ENCODE peak calls at places on chromosomes 2 and 18, in six cellular contexts. One of them, this sample, is unnamed.

GRCh38 chr2:2743164-2743571 is 412.1 kb upstream of the MYT1L start:
- DNase-seq in HepG2: no peak
- DNase-seq in GM12878: no peak
- DNase-seq in GM12891: no peak
- DNase-seq in H1: no peak
- DNase-seq in K562: no peak
- DNase-seq in this sample: no peak

GRCh38 chr2:71380665-71381064 is 49.1 kb downstream of the ZNF638 start:
- DNase-seq in HepG2: no peak
- DNase-seq in GM12878: no peak
- DNase-seq in GM12891: no peak
- DNase-seq in H1: no peak
- DNase-seq in K562: no peak
- DNase-seq in this sample: no peak

GRCh38 chr2:187549951-187550555 is 4.2 kb downstream of the TFPI start:
- DNase-seq in HepG2: peak
- DNase-seq in GM12878: no peak
- DNase-seq in GM12891: no peak
- DNase-seq in H1: no peak
- DNase-seq in K562: no peak
- DNase-seq in this sample: no peak

GRCh38 chr2:226514895-226515294 is 284.7 kb downstream of the IRS1 start:
- DNase-seq in HepG2: no peak
- DNase-seq in GM12878: no peak
- DNase-seq in GM12891: no peak
- DNase-seq in H1: no peak
- DNase-seq in K562: no peak
- DNase-seq in this sample: no peak

GRCh38 chr2:201807452-201807980 is 1.2 kb downstream of the CDK15 start:
- DNase-seq in HepG2: no peak
- DNase-seq in GM12878: no peak
- DNase-seq in GM12891: no peak
- DNase-seq in H1: no peak
- DNase-seq in K562: no peak
- DNase-seq in this sample: no peak

GRCh38 chr2:96914332-96914731 is 44.5 kb upstream of the SEMA4C start:
- DNase-seq in HepG2: no peak
- DNase-seq in GM12878: no peak
- DNase-seq in GM12891: no peak
- DNase-seq in H1: no peak
- DNase-seq in K562: no peak
- DNase-seq in this sample: no peak

GRCh38 chr2:226970362-226970761 is 134.5 kb downstream of the RHBDD1 start:
- DNase-seq in HepG2: no peak
- DNase-seq in GM12878: no peak
- DNase-seq in GM12891: no peak
- DNase-seq in H1: no peak
- DNase-seq in K562: no peak
- DNase-seq in this sample: no peak

GRCh38 chr18:79305976-79306375 is 89.8 kb upstream of the NFATC1 start:
- DNase-seq in HepG2: no peak
- DNase-seq in GM12878: no peak
- DNase-seq in GM12891: no peak
- DNase-seq in H1: no peak
- DNase-seq in K562: no peak
- DNase-seq in this sample: no peak

GRCh38 chr2:113709022-113709421 is 47.4 kb downstream of the SLC35F5 start:
- DNase-seq in HepG2: no peak
- DNase-seq in GM12878: no peak
- DNase-seq in GM12891: no peak
- DNase-seq in H1: no peak
- DNase-seq in K562: no peak
- DNase-seq in this sample: no peak

GRCh38 chr18:79117791-79118190 is 48.6 kb downstream of the ATP9B start:
- DNase-seq in HepG2: no peak
- DNase-seq in GM12878: no peak
- DNase-seq in GM12891: no peak
- DNase-seq in H1: no peak
- DNase-seq in K562: no peak
- DNase-seq in this sample: no peak

GRCh38 chr2:46858697-46859080 is 56.9 kb downstream of the MCFD2 start:
- DNase-seq in HepG2: no peak
- DNase-seq in GM12878: no peak
- DNase-seq in GM12891: no peak
- DNase-seq in H1: no peak
- DNase-seq in K562: no peak
- DNase-seq in this sample: no peak

GRCh38 chr2:9095690-9096089 is 92.2 kb upstream of the MBOAT2 start:
- DNase-seq in HepG2: no peak
- DNase-seq in GM12878: no peak
- DNase-seq in GM12891: no peak
- DNase-seq in H1: no peak
- DNase-seq in K562: no peak
- DNase-seq in this sample: no peak

GRCh38 chr2:105541189-105542050 is 142.6 kb upstream of the FHL2 start:
- DNase-seq in HepG2: no peak
- DNase-seq in GM12878: no peak
- DNase-seq in GM12891: no peak
- DNase-seq in H1: no peak
- DNase-seq in K562: no peak
- DNase-seq in this sample: no peak

GRCh38 chr2:120776649-120777048 is 41.0 kb downstream of the GLI2 start:
- DNase-seq in HepG2: no peak
- DNase-seq in GM12878: no peak
- DNase-seq in GM12891: no peak
- DNase-seq in H1: no peak
- DNase-seq in K562: no peak
- DNase-seq in this sample: no peak

GRCh38 chr2:84458436-84459027 is 548 bp downstream of the SUCLG1 start:
- DNase-seq in HepG2: peak
- DNase-seq in GM12878: no peak
- DNase-seq in GM12891: no peak
- DNase-seq in H1: no peak
- DNase-seq in K562: peak
- DNase-seq in this sample: peak

GRCh38 chr2:137380610-137381009 is 583.7 kb upstream of the HNMT start:
- DNase-seq in HepG2: no peak
- DNase-seq in GM12878: no peak
- DNase-seq in GM12891: no peak
- DNase-seq in H1: no peak
- DNase-seq in K562: no peak
- DNase-seq in this sample: no peak

GRCh38 chr2:74499940-74500577 is 656 bp upstream of the LBX2 start:
- DNase-seq in HepG2: no peak
- DNase-seq in GM12878: no peak
- DNase-seq in GM12891: no peak
- DNase-seq in H1: no peak
- DNase-seq in K562: no peak
- DNase-seq in this sample: no peak

GRCh38 chr2:888211-888801 is 62.3 kb upstream of the SNTG2 start:
- DNase-seq in HepG2: no peak
- DNase-seq in GM12878: no peak
- DNase-seq in GM12891: no peak
- DNase-seq in H1: no peak
- DNase-seq in K562: no peak
- DNase-seq in this sample: no peak

GRCh38 chr2:30978044-30978443 is 160.2 kb downstream of the GALNT14 start:
- DNase-seq in HepG2: no peak
- DNase-seq in GM12878: no peak
- DNase-seq in GM12891: no peak
- DNase-seq in H1: no peak
- DNase-seq in K562: no peak
- DNase-seq in this sample: no peak

GRCh38 chr2:55879976-55880375 is 43.6 kb downstream of the EFEMP1 start:
- DNase-seq in HepG2: no peak
- DNase-seq in GM12878: no peak
- DNase-seq in GM12891: no peak
- DNase-seq in H1: no peak
- DNase-seq in K562: no peak
- DNase-seq in this sample: no peak

GRCh38 chr18:58970943-58971799 is 106.5 kb downstream of the ZNF532 start:
- DNase-seq in HepG2: no peak
- DNase-seq in GM12878: peak
- DNase-seq in GM12891: no peak
- DNase-seq in H1: no peak
- DNase-seq in K562: no peak
- DNase-seq in this sample: no peak

GRCh38 chr2:203623616-203624015 is 82.8 kb upstream of the CD28 start:
- DNase-seq in HepG2: no peak
- DNase-seq in GM12878: no peak
- DNase-seq in GM12891: no peak
- DNase-seq in H1: no peak
- DNase-seq in K562: no peak
- DNase-seq in this sample: no peak

GRCh38 chr2:237602409-237602808 is 11.9 kb upstream of the RAB17 start:
- DNase-seq in HepG2: no peak
- DNase-seq in GM12878: no peak
- DNase-seq in GM12891: no peak
- DNase-seq in H1: no peak
- DNase-seq in K562: no peak
- DNase-seq in this sample: no peak

GRCh38 chr2:237603049-237603717 is 12.6 kb upstream of the RAB17 start:
- DNase-seq in HepG2: no peak
- DNase-seq in GM12878: no peak
- DNase-seq in GM12891: no peak
- DNase-seq in H1: no peak
- DNase-seq in K562: no peak
- DNase-seq in this sample: no peak

GRCh38 chr2:237604960-237605359 is 14.4 kb upstream of the RAB17 start:
- DNase-seq in HepG2: peak
- DNase-seq in GM12878: no peak
- DNase-seq in GM12891: no peak
- DNase-seq in H1: no peak
- DNase-seq in K562: no peak
- DNase-seq in this sample: no peak

GRCh38 chr2:237604391-237604790 is 13.9 kb upstream of the RAB17 start:
- DNase-seq in HepG2: no peak
- DNase-seq in GM12878: no peak
- DNase-seq in GM12891: no peak
- DNase-seq in H1: no peak
- DNase-seq in K562: no peak
- DNase-seq in this sample: no peak

DNA sequence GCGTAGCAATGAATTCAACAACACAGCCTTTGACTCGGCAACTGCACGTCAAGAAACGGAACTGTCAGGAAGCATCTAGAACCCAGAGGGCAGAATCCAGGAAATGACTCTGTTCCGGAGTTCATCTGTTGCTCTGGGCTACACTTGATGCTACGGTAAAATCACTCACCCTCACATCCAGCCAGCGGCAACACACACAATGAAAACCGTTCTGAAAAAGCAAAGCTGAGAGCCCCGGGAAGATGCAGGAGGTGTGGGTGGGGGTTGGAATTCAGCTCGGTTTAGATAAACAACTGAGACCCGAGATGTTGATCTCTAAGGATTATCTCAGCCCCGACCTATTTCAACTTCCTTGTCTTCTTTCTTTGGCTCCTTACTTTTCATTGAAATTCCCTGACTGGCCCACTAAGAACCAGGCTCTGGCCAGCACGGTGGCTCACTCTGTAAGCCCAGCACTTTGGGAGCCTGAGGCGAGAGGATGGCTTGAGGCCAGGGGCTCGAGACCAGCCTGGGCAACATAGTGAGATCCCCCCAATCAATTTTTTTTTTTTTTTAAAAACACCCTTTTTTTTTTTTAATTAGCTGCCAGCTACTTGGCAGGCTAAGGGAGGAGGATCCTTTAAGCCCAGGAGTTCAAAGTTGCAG is 13.3 kb upstream of the RAB17 start:
- DNase-seq in HepG2: peak
- DNase-seq in GM12878: peak
- DNase-seq in GM12891: peak
- DNase-seq in H1: no peak
- DNase-seq in K562: no peak
- DNase-seq in this sample: peak
- TF ChIP-seq POLR2A in HepG2: no peak
- TF ChIP-seq POLR2A in GM12878: no peak
- TF ChIP-seq POLR2A in GM12891: no peak
- TF ChIP-seq POLR2A in H1: no peak
- TF ChIP-seq POLR2A in K562: no peak
- TF ChIP-seq POLR2A in this sample: no peak

DNA sequence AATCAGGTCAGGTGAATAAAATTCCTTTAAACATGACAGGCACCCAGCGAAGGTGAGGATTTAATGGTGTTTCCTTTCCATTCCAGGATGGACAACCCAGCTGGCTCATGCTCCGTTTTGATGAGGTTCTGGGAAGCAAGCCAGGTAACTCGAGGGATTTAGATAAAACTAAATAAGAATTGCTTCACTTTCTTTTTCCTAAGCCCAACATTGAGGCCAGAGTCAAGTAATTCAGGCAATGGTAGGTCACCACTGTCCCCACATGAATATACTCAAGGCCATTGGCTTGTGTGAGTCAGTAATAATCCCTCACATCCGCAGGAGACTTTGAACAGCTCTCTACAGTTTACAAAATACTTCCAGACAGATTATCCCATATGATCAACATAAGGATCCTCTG is 16.2 kb upstream of the LRATD1 start:
- DNase-seq in HepG2: peak
- DNase-seq in GM12878: no peak
- DNase-seq in GM12891: no peak
- DNase-seq in H1: no peak
- DNase-seq in K562: no peak
- DNase-seq in this sample: no peak
- TF ChIP-seq TAF1 in HepG2: no peak
- TF ChIP-seq TAF1 in GM12878: no peak
- TF ChIP-seq TAF1 in GM12891: no peak
- TF ChIP-seq TAF1 in H1: no peak
- TF ChIP-seq TAF1 in K562: no peak
- TF ChIP-seq TAF1 in this sample: no peak

DNA sequence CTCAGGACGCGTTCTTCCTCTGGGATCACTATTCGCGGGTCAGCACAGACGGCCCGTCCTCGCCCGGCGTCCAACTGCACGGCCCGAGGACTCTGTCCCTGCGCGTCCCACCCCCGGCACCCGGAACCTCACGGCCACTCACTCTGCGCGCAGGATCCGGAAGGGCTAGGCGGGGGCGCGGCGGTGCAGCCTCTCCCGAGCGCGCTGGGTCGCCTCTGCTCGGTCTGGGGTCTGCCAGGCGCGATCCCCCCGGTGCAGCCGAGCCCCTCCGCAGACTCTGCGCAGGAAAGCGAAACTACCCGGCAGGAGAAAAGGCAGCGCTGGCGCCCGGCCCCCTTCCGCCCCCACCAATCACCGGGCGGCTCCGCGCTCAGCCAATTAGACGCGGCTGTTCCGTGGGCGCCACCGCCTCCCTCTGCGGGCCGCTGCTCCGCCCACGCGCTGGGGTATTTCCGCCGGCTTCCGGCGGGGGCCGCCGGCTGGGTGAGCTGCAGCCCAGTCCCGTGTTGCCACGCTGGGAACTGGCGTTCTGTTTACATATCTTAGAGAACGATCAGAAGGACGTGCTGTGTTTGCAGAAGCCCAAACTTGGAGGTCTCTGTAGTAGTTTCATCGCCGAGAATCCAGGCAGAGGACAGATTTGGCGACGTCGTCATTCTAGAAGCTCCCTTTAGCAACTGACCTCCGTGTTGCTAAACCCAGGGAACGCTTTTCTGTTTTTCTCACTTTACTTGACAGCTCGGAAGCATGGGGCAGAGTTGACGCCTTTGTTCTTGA is at the start of gene STAT1:
- DNase-seq in HepG2: peak
- DNase-seq in GM12878: peak
- DNase-seq in GM12891: peak
- DNase-seq in H1: no peak
- DNase-seq in K562: peak
- DNase-seq in this sample: peak
- TF ChIP-seq POLR2A in HepG2: peak
- TF ChIP-seq POLR2A in GM12878: peak
- TF ChIP-seq POLR2A in GM12891: peak
- TF ChIP-seq POLR2A in H1: peak
- TF ChIP-seq POLR2A in K562: peak
- TF ChIP-seq POLR2A in this sample: peak

GRCh38 chr18:76487782-76488181 is 7.3 kb downstream of the ZNF516 start:
- DNase-seq in HepG2: no peak
- DNase-seq in GM12878: no peak
- DNase-seq in GM12891: no peak
- DNase-seq in H1: no peak
- DNase-seq in K562: no peak
- DNase-seq in this sample: no peak
- TF ChIP-seq TAF1 in HepG2: no peak
- TF ChIP-seq TAF1 in GM12878: no peak
- TF ChIP-seq TAF1 in GM12891: no peak
- TF ChIP-seq TAF1 in H1: no peak
- TF ChIP-seq TAF1 in K562: no peak
- TF ChIP-seq TAF1 in this sample: no peak

This sample was measured in GM12892.